ENCODE peak calls at places on chromosomes 7 and 10, in four cellular contexts. J is HCT116, Y is suprapubic skin, C is spleen. I is an unnamed sample.
A peak's percentile ranks its signal among the peaks of the same experiment; 100 is the strongest.

GRCh38 chr7:2735744-2736143 is 47.7 kb downstream of the AMZ1 start:
- DNase-seq in J (no peak), Y (peak; percentile 29), C (peak; percentile 59), I (no peak)

GRCh38 chr7:100582650-100583049 is 3.3 kb downstream of the LRCH4 start:
- DNase-seq in J (no peak), Y (no peak), C (peak; percentile 70), I (no peak)

GRCh38 chr7:143048827-143049226 is 3.3 kb upstream of the OR6V1 start:
- DNase-seq in J (peak; percentile 8), Y (no peak), C (no peak), I (no peak)

GRCh38 chr10:117955171-117955570 is 91.6 kb downstream of the RAB11FIP2 start:
- DNase-seq in J (no peak), Y (no peak), C (no peak), I (no peak)

GRCh38 chr10:100528885-100529472 is 692 bp downstream of the NDUFB8 start:
- DNase-seq in J (no peak), Y (no peak), C (no peak), I (no peak)

GRCh38 chr10:70596860-70597809 is 5.4 kb downstream of the PRF1 start:
- DNase-seq in J (no peak), Y (no peak), C (no peak), I (no peak)

GRCh38 chr10:132685921-132686680 is 99.8 kb downstream of the NKX6-2 start:
- DNase-seq in J (no peak), Y (peak; percentile 35), C (peak; percentile 64), I (peak; percentile 50)

GRCh38 chr10:119384127-119384526 is 158.4 kb downstream of the RGS10 start:
- DNase-seq in J (no peak), Y (no peak), C (no peak), I (no peak)

GRCh38 chr10:61899997-61900828 is 1.3 kb upstream of the ARID5B start:
- DNase-seq in J (no peak), Y (peak; percentile 71), C (peak; percentile 92), I (no peak)
- TF ChIP-seq POLR2AphosphoS5 in J (peak; percentile 39), Y (no peak), C (peak; percentile 95), I (no peak)

DNA sequence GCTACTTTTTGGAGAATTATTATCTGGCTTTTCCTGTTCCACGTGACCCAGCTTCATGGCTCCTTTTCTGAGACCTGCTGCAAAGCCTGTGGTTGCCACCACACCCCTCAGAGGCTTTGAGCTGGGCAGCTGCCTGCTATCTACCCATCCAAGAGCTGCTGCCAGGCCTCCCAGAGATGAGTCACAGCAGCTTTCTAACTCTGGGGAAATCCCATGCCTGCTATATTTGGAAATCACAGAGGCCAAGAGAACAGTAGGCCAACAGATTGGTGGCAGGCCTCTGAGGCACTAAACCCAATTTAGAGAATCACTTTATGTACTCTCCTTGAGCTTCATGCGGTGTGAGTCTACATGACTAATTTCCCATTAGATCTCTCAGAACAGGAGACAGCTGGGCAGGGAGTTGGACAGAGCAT is 35.2 kb downstream of the SGCE start:
- DNase-seq in J (peak; percentile 83), Y (peak; percentile 75), C (peak; percentile 71), I (no peak)
- H3K27ac ChIP-seq in J (peak overlapping the region; percentile 28), Y (no peak overlapping the region), C (no peak overlapping the region), I (no peak overlapping the region)

GRCh38 chr10:114402871-114403544 is 1.3 kb downstream of the AFAP1L2 start:
- DNase-seq in J (no peak), Y (no peak), C (no peak), I (no peak)

GRCh38 chr10:114405011-114405350 is 679 bp upstream of the AFAP1L2 start:
- DNase-seq in J (no peak), Y (no peak), C (no peak), I (no peak)

GRCh38 chr10:114404171-114405010 is at the start of gene AFAP1L2:
- DNase-seq in J (no peak), Y (no peak), C (no peak), I (no peak)

GRCh38 chr10:114402233-114402632 is 2.1 kb downstream of the AFAP1L2 start:
- DNase-seq in J (no peak), Y (no peak), C (no peak), I (no peak)

GRCh38 chr10:114403545-114404161 is 649 bp downstream of the AFAP1L2 start:
- DNase-seq in J (no peak), Y (no peak), C (no peak), I (no peak)
- H3K4me3 ChIP-seq in J (peak overlapping the region; percentile 24), Y (peak overlapping the region; percentile 63), C (peak overlapping the region; percentile 49), I (peak overlapping the region; percentile 95)

GRCh38 chr7:98878365-98879197 is at the start of gene TRRAP:
- DNase-seq in J (no peak), Y (peak; percentile 83), C (peak; percentile 95), I (peak; percentile 29)
- TF ChIP-seq POLR2AphosphoS5 in J (peak; percentile 50), Y (peak; percentile 47), C (peak; percentile 69), I (peak; percentile 73)